ENCODE peak calls at places on chromosomes 7 and 10, in seven cellular contexts. C is GM23248; N is nucleus accumbens; G is Caki2; U is aorta; A is astrocyte of the spinal cord; O is stimulated activated CD4-positive, alpha-beta T cell treated with anti-CD3 and anti-CD28 coated beads, Interleukin-2, amount 100 ng/mL, for 48 hours. X is an unnamed sample.

GRCh38 chr10:86306628-86307278 is 59.8 kb downstream of the GRID1 start:
- DNase-seq in C (peak; percentile 33), N (no peak), G (peak; percentile 26), U (no peak), A (no peak), O (no peak), X (no peak)

GRCh38 chr10:116909307-116909706 is 60.0 kb downstream of the ENO4 start:
- DNase-seq in C (no peak), N (no peak), G (no peak), U (no peak), A (no peak), O (no peak), X (no peak)

GRCh38 chr10:7383442-7383841 is 27.4 kb downstream of the SFMBT2 start:
- DNase-seq in C (no peak), N (no peak), G (no peak), U (no peak), A (no peak), O (no peak), X (no peak)

GRCh38 chr10:109588259-109588658 is 335.1 kb downstream of the XPNPEP1 start:
- DNase-seq in C (no peak), N (no peak), G (no peak), U (no peak), A (no peak), O (no peak), X (no peak)

GRCh38 chr7:12771378-12771877 is 84.0 kb downstream of the ARL4A start:
- DNase-seq in C (peak; percentile 33), N (no peak), G (no peak), U (no peak), A (peak; percentile 71), O (no peak), X (peak; percentile 77)

GRCh38 chr7:82700739-82701138 is 257.2 kb upstream of the CACNA2D1 start:
- DNase-seq in C (no peak), N (no peak), G (no peak), U (no peak), A (no peak), O (no peak), X (no peak)

GRCh38 chr7:27933691-27934565 is 194.0 kb downstream of the TAX1BP1 start:
- DNase-seq in C (peak; percentile 83), N (no peak), G (no peak), U (no peak), A (peak; percentile 91), O (no peak), X (peak; percentile 87)

GRCh38 chr7:71384094-71384493 is 252.2 kb downstream of the GALNT17 start:
- DNase-seq in C (no peak), N (no peak), G (no peak), U (no peak), A (no peak), O (no peak), X (no peak)

GRCh38 chr7:98903246-98903645 is 24.9 kb downstream of the TRRAP start:
- DNase-seq in C (no peak), N (no peak), G (no peak), U (no peak), A (no peak), O (no peak), X (no peak)

GRCh38 chr7:1352656-1353286 is 106.5 kb downstream of the MICALL2 start:
- DNase-seq in C (no peak), N (no peak), G (no peak), U (peak; percentile 54), A (no peak), O (no peak), X (no peak)

GRCh38 chr10:51344371-51344770 is 270.1 kb downstream of the PRKG1 start:
- DNase-seq in C (no peak), N (no peak), G (no peak), U (no peak), A (no peak), O (no peak), X (no peak)

X was measured in DMS 273 treated with DMSO at 0.1 percent for 48 hours.